ENCODE peak calls at places on chromosome 1, in eight cellular contexts. One of them, this sample, is unnamed.

GRCh38 chr1:169711469-169712308 is at the start of gene SELL:
- DNase-seq in fibroblast of mammary gland: peak
- DNase-seq in neural crest cell: peak
- DNase-seq in M059J: peak
- DNase-seq in naive B cell: peak
- DNase-seq in suprapubic skin: no peak
- DNase-seq in naive thymus-derived CD8-positive, alpha-beta T cell: peak
- DNase-seq in amniotic stem cell: peak
- DNase-seq in this sample: peak

GRCh38 chr1:72178266-72178665 is 104.1 kb downstream of the NEGR1 start:
- DNase-seq in fibroblast of mammary gland: peak
- DNase-seq in neural crest cell: no peak
- DNase-seq in M059J: peak
- DNase-seq in naive B cell: no peak
- DNase-seq in suprapubic skin: no peak
- DNase-seq in naive thymus-derived CD8-positive, alpha-beta T cell: no peak
- DNase-seq in amniotic stem cell: no peak
- DNase-seq in this sample: no peak

GRCh38 chr1:224753491-224753890 is 137.4 kb downstream of the CNIH3 start:
- DNase-seq in fibroblast of mammary gland: no peak
- DNase-seq in neural crest cell: no peak
- DNase-seq in M059J: no peak
- DNase-seq in naive B cell: no peak
- DNase-seq in suprapubic skin: no peak
- DNase-seq in naive thymus-derived CD8-positive, alpha-beta T cell: no peak
- DNase-seq in amniotic stem cell: no peak
- DNase-seq in this sample: no peak

GRCh38 chr1:27152004-27152828 is 2.7 kb downstream of the SLC9A1 start:
- DNase-seq in fibroblast of mammary gland: no peak
- DNase-seq in neural crest cell: no peak
- DNase-seq in M059J: no peak
- DNase-seq in naive B cell: no peak
- DNase-seq in suprapubic skin: no peak
- DNase-seq in naive thymus-derived CD8-positive, alpha-beta T cell: no peak
- DNase-seq in amniotic stem cell: no peak
- DNase-seq in this sample: no peak

GRCh38 chr1:241963722-241964121 is 6.2 kb downstream of the BECN2 start:
- DNase-seq in fibroblast of mammary gland: no peak
- DNase-seq in neural crest cell: no peak
- DNase-seq in M059J: no peak
- DNase-seq in naive B cell: no peak
- DNase-seq in suprapubic skin: no peak
- DNase-seq in naive thymus-derived CD8-positive, alpha-beta T cell: no peak
- DNase-seq in amniotic stem cell: no peak
- DNase-seq in this sample: no peak

GRCh38 chr1:70071597-70071996 is 133.8 kb downstream of the LRRC40 start:
- DNase-seq in fibroblast of mammary gland: peak
- DNase-seq in neural crest cell: no peak
- DNase-seq in M059J: peak
- DNase-seq in naive B cell: no peak
- DNase-seq in suprapubic skin: no peak
- DNase-seq in naive thymus-derived CD8-positive, alpha-beta T cell: no peak
- DNase-seq in amniotic stem cell: no peak
- DNase-seq in this sample: no peak

GRCh38 chr1:63794927-63795326 is 21.1 kb downstream of the ROR1 start:
- DNase-seq in fibroblast of mammary gland: no peak
- DNase-seq in neural crest cell: no peak
- DNase-seq in M059J: peak
- DNase-seq in naive B cell: no peak
- DNase-seq in suprapubic skin: no peak
- DNase-seq in naive thymus-derived CD8-positive, alpha-beta T cell: no peak
- DNase-seq in amniotic stem cell: no peak
- DNase-seq in this sample: no peak

GRCh38 chr1:21539933-21540332 is 30.7 kb downstream of the ALPL start:
- DNase-seq in fibroblast of mammary gland: no peak
- DNase-seq in neural crest cell: peak
- DNase-seq in M059J: peak
- DNase-seq in naive B cell: no peak
- DNase-seq in suprapubic skin: peak
- DNase-seq in naive thymus-derived CD8-positive, alpha-beta T cell: no peak
- DNase-seq in amniotic stem cell: no peak
- DNase-seq in this sample: no peak

GRCh38 chr1:52294580-52294979 is 71.4 kb downstream of the CC2D1B start:
- DNase-seq in fibroblast of mammary gland: peak
- DNase-seq in neural crest cell: no peak
- DNase-seq in M059J: no peak
- DNase-seq in naive B cell: no peak
- DNase-seq in suprapubic skin: no peak
- DNase-seq in naive thymus-derived CD8-positive, alpha-beta T cell: no peak
- DNase-seq in amniotic stem cell: no peak
- DNase-seq in this sample: no peak

GRCh38 chr1:65177457-65177856 is 29.5 kb downstream of the AK4 start:
- DNase-seq in fibroblast of mammary gland: peak
- DNase-seq in neural crest cell: no peak
- DNase-seq in M059J: peak
- DNase-seq in naive B cell: no peak
- DNase-seq in suprapubic skin: no peak
- DNase-seq in naive thymus-derived CD8-positive, alpha-beta T cell: no peak
- DNase-seq in amniotic stem cell: no peak
- DNase-seq in this sample: no peak

GRCh38 chr1:200075938-200076546 is 48.5 kb downstream of the NR5A2 start:
- DNase-seq in fibroblast of mammary gland: peak
- DNase-seq in neural crest cell: no peak
- DNase-seq in M059J: peak
- DNase-seq in naive B cell: no peak
- DNase-seq in suprapubic skin: no peak
- DNase-seq in naive thymus-derived CD8-positive, alpha-beta T cell: no peak
- DNase-seq in amniotic stem cell: peak
- DNase-seq in this sample: no peak

GRCh38 chr1:39102537-39103320 is 76.6 kb downstream of the NDUFS5 start:
- DNase-seq in fibroblast of mammary gland: peak
- DNase-seq in neural crest cell: peak
- DNase-seq in M059J: peak
- DNase-seq in naive B cell: peak
- DNase-seq in suprapubic skin: no peak
- DNase-seq in naive thymus-derived CD8-positive, alpha-beta T cell: peak
- DNase-seq in amniotic stem cell: no peak
- DNase-seq in this sample: no peak

GRCh38 chr1:198359024-198359653 is 181.3 kb downstream of the ATP6V1G3 start:
- DNase-seq in fibroblast of mammary gland: peak
- DNase-seq in neural crest cell: no peak
- DNase-seq in M059J: peak
- DNase-seq in naive B cell: peak
- DNase-seq in suprapubic skin: no peak
- DNase-seq in naive thymus-derived CD8-positive, alpha-beta T cell: peak
- DNase-seq in amniotic stem cell: no peak
- DNase-seq in this sample: no peak

GRCh38 chr1:100387644-100388350 is 35.5 kb downstream of the CDC14A start:
- DNase-seq in fibroblast of mammary gland: peak
- DNase-seq in neural crest cell: no peak
- DNase-seq in M059J: no peak
- DNase-seq in naive B cell: no peak
- DNase-seq in suprapubic skin: no peak
- DNase-seq in naive thymus-derived CD8-positive, alpha-beta T cell: no peak
- DNase-seq in amniotic stem cell: no peak
- DNase-seq in this sample: no peak

GRCh38 chr1:6083801-6084467 is 38.2 kb downstream of the KCNAB2 start:
- DNase-seq in fibroblast of mammary gland: peak
- DNase-seq in neural crest cell: no peak
- DNase-seq in M059J: no peak
- DNase-seq in naive B cell: no peak
- DNase-seq in suprapubic skin: no peak
- DNase-seq in naive thymus-derived CD8-positive, alpha-beta T cell: no peak
- DNase-seq in amniotic stem cell: peak
- DNase-seq in this sample: no peak

GRCh38 chr1:16727190-16728111 is 12.9 kb upstream of the RNU1-4 start:
- DNase-seq in fibroblast of mammary gland: peak
- DNase-seq in neural crest cell: no peak
- DNase-seq in M059J: peak
- DNase-seq in naive B cell: no peak
- DNase-seq in suprapubic skin: peak
- DNase-seq in naive thymus-derived CD8-positive, alpha-beta T cell: no peak
- DNase-seq in amniotic stem cell: no peak
- DNase-seq in this sample: peak

GRCh38 chr1:10623391-10624145 is 148.8 kb downstream of the PEX14 start:
- DNase-seq in fibroblast of mammary gland: no peak
- DNase-seq in neural crest cell: no peak
- DNase-seq in M059J: no peak
- DNase-seq in naive B cell: no peak
- DNase-seq in suprapubic skin: peak
- DNase-seq in naive thymus-derived CD8-positive, alpha-beta T cell: no peak
- DNase-seq in amniotic stem cell: no peak
- DNase-seq in this sample: no peak

GRCh38 chr1:7930547-7931445 is 9.8 kb downstream of the TNFRSF9 start:
- DNase-seq in fibroblast of mammary gland: no peak
- DNase-seq in neural crest cell: no peak
- DNase-seq in M059J: no peak
- DNase-seq in naive B cell: no peak
- DNase-seq in suprapubic skin: no peak
- DNase-seq in naive thymus-derived CD8-positive, alpha-beta T cell: no peak
- DNase-seq in amniotic stem cell: no peak
- DNase-seq in this sample: no peak

GRCh38 chr1:12552951-12553921 is 64.8 kb downstream of the DHRS3 start:
- DNase-seq in fibroblast of mammary gland: no peak
- DNase-seq in neural crest cell: no peak
- DNase-seq in M059J: no peak
- DNase-seq in naive B cell: no peak
- DNase-seq in suprapubic skin: peak
- DNase-seq in naive thymus-derived CD8-positive, alpha-beta T cell: no peak
- DNase-seq in amniotic stem cell: no peak
- DNase-seq in this sample: no peak

GRCh38 chr1:199510314-199510713 is 517.2 kb upstream of the NR5A2 start:
- DNase-seq in fibroblast of mammary gland: no peak
- DNase-seq in neural crest cell: no peak
- DNase-seq in M059J: no peak
- DNase-seq in naive B cell: no peak
- DNase-seq in suprapubic skin: no peak
- DNase-seq in naive thymus-derived CD8-positive, alpha-beta T cell: no peak
- DNase-seq in amniotic stem cell: no peak
- DNase-seq in this sample: no peak

GRCh38 chr1:88890790-88891317 is 513 bp downstream of the GTF2B start:
- DNase-seq in fibroblast of mammary gland: peak
- DNase-seq in neural crest cell: no peak
- DNase-seq in M059J: peak
- DNase-seq in naive B cell: peak
- DNase-seq in suprapubic skin: no peak
- DNase-seq in naive thymus-derived CD8-positive, alpha-beta T cell: peak
- DNase-seq in amniotic stem cell: peak
- DNase-seq in this sample: peak

GRCh38 chr1:11357291-11357690 is 84.3 kb downstream of the UBIAD1 start:
- DNase-seq in fibroblast of mammary gland: no peak
- DNase-seq in neural crest cell: no peak
- DNase-seq in M059J: no peak
- DNase-seq in naive B cell: no peak
- DNase-seq in suprapubic skin: no peak
- DNase-seq in naive thymus-derived CD8-positive, alpha-beta T cell: no peak
- DNase-seq in amniotic stem cell: no peak
- DNase-seq in this sample: no peak

GRCh38 chr1:151243683-151244216 is 10.8 kb upstream of the PSMD4 start:
- DNase-seq in fibroblast of mammary gland: no peak
- DNase-seq in neural crest cell: no peak
- DNase-seq in M059J: no peak
- DNase-seq in naive B cell: no peak
- DNase-seq in suprapubic skin: no peak
- DNase-seq in naive thymus-derived CD8-positive, alpha-beta T cell: no peak
- DNase-seq in amniotic stem cell: no peak
- DNase-seq in this sample: no peak

GRCh38 chr1:165257969-165258459 is 98.5 kb downstream of the LMX1A start:
- DNase-seq in fibroblast of mammary gland: peak
- DNase-seq in neural crest cell: peak
- DNase-seq in M059J: peak
- DNase-seq in naive B cell: no peak
- DNase-seq in suprapubic skin: peak
- DNase-seq in naive thymus-derived CD8-positive, alpha-beta T cell: peak
- DNase-seq in amniotic stem cell: no peak
- DNase-seq in this sample: peak

GRCh38 chr1:233988963-233989696 is 84.7 kb downstream of the SLC35F3 start:
- DNase-seq in fibroblast of mammary gland: no peak
- DNase-seq in neural crest cell: no peak
- DNase-seq in M059J: no peak
- DNase-seq in naive B cell: no peak
- DNase-seq in suprapubic skin: no peak
- DNase-seq in naive thymus-derived CD8-positive, alpha-beta T cell: no peak
- DNase-seq in amniotic stem cell: no peak
- DNase-seq in this sample: no peak

GRCh38 chr1:167454929-167455785 is 63.2 kb downstream of the CD247 start:
- DNase-seq in fibroblast of mammary gland: no peak
- DNase-seq in neural crest cell: peak
- DNase-seq in M059J: peak
- DNase-seq in naive B cell: peak
- DNase-seq in suprapubic skin: peak
- DNase-seq in naive thymus-derived CD8-positive, alpha-beta T cell: peak
- DNase-seq in amniotic stem cell: no peak
- DNase-seq in this sample: peak

GRCh38 chr1:243261389-243261788 is 5.5 kb downstream of the SDCCAG8 start:
- DNase-seq in fibroblast of mammary gland: peak
- DNase-seq in neural crest cell: no peak
- DNase-seq in M059J: no peak
- DNase-seq in naive B cell: no peak
- DNase-seq in suprapubic skin: no peak
- DNase-seq in naive thymus-derived CD8-positive, alpha-beta T cell: no peak
- DNase-seq in amniotic stem cell: no peak
- DNase-seq in this sample: no peak

GRCh38 chr1:111563619-111564018 is 56.0 kb upstream of the RAP1A start:
- DNase-seq in fibroblast of mammary gland: peak
- DNase-seq in neural crest cell: no peak
- DNase-seq in M059J: peak
- DNase-seq in naive B cell: no peak
- DNase-seq in suprapubic skin: no peak
- DNase-seq in naive thymus-derived CD8-positive, alpha-beta T cell: no peak
- DNase-seq in amniotic stem cell: no peak
- DNase-seq in this sample: no peak

GRCh38 chr1:48873944-48874343 is 97.3 kb upstream of the BEND5 start:
- DNase-seq in fibroblast of mammary gland: no peak
- DNase-seq in neural crest cell: no peak
- DNase-seq in M059J: no peak
- DNase-seq in naive B cell: no peak
- DNase-seq in suprapubic skin: no peak
- DNase-seq in naive thymus-derived CD8-positive, alpha-beta T cell: no peak
- DNase-seq in amniotic stem cell: peak
- DNase-seq in this sample: no peak

GRCh38 chr1:37476460-37477197 is 2.2 kb downstream of the ZC3H12A start:
- DNase-seq in fibroblast of mammary gland: peak
- DNase-seq in neural crest cell: no peak
- DNase-seq in M059J: peak
- DNase-seq in naive B cell: no peak
- DNase-seq in suprapubic skin: peak
- DNase-seq in naive thymus-derived CD8-positive, alpha-beta T cell: no peak
- DNase-seq in amniotic stem cell: no peak
- DNase-seq in this sample: peak

GRCh38 chr1:78095618-78096416 is 50.1 kb downstream of the GIPC2 start:
- DNase-seq in fibroblast of mammary gland: peak
- DNase-seq in neural crest cell: no peak
- DNase-seq in M059J: peak
- DNase-seq in naive B cell: no peak
- DNase-seq in suprapubic skin: no peak
- DNase-seq in naive thymus-derived CD8-positive, alpha-beta T cell: no peak
- DNase-seq in amniotic stem cell: no peak
- DNase-seq in this sample: no peak

GRCh38 chr1:226541631-226542622 is 6.6 kb upstream of the STUM start:
- DNase-seq in fibroblast of mammary gland: peak
- DNase-seq in neural crest cell: no peak
- DNase-seq in M059J: peak
- DNase-seq in naive B cell: no peak
- DNase-seq in suprapubic skin: no peak
- DNase-seq in naive thymus-derived CD8-positive, alpha-beta T cell: no peak
- DNase-seq in amniotic stem cell: no peak
- DNase-seq in this sample: no peak

GRCh38 chr1:111754964-111755320 is 759 bp upstream of the DDX20 start:
- DNase-seq in fibroblast of mammary gland: peak
- DNase-seq in neural crest cell: peak
- DNase-seq in M059J: peak
- DNase-seq in naive B cell: no peak
- DNase-seq in suprapubic skin: no peak
- DNase-seq in naive thymus-derived CD8-positive, alpha-beta T cell: no peak
- DNase-seq in amniotic stem cell: no peak
- DNase-seq in this sample: peak

This sample was measured in activated CD8-positive, alpha-beta memory T cell treated with anti-CD3 and anti-CD28 coated beads, Interleukin-2, amount 10 ng/mL, durations not matched to agents 7 days and 5 days.